ENCODE peak calls at places on chromosomes 1 and 21, in four cellular contexts. One of them, this sample, is unnamed.

GRCh38 chr1:88678405-88678804 is 5.7 kb upstream of the PKN2 start:
- DNase-seq in SK-N-SH: no peak
- DNase-seq in body of pancreas: no peak
- DNase-seq in ascending aorta: no peak
- DNase-seq in this sample: no peak

GRCh38 chr21:36464590-36464989 is 15.3 kb downstream of the CLDN14 start:
- DNase-seq in body of pancreas: no peak
- DNase-seq in SK-N-SH: no peak
- DNase-seq in ascending aorta: no peak
- DNase-seq in this sample: no peak

GRCh38 chr1:62398377-62398776 is 38.5 kb upstream of the USP1 start:
- DNase-seq in body of pancreas: no peak
- DNase-seq in ascending aorta: no peak
- DNase-seq in SK-N-SH: no peak
- DNase-seq in this sample: no peak

GRCh38 chr1:226373376-226373775 is 34.5 kb downstream of the PARP1 start:
- DNase-seq in body of pancreas: no peak
- DNase-seq in ascending aorta: no peak
- DNase-seq in SK-N-SH: no peak
- DNase-seq in this sample: no peak

GRCh38 chr1:228005511-228006033 is 1.2 kb upstream of the WNT3A start:
- DNase-seq in ascending aorta: no peak
- DNase-seq in body of pancreas: no peak
- DNase-seq in SK-N-SH: peak; percentile 25
- DNase-seq in this sample: no peak

GRCh38 chr1:205017766-205018165 is 25.2 kb upstream of the CNTN2 start:
- DNase-seq in ascending aorta: no peak
- DNase-seq in body of pancreas: no peak
- DNase-seq in SK-N-SH: no peak
- DNase-seq in this sample: no peak

GRCh38 chr1:98398649-98399048 is 262.9 kb upstream of the SNX7 start:
- DNase-seq in body of pancreas: no peak
- DNase-seq in ascending aorta: no peak
- DNase-seq in SK-N-SH: no peak
- DNase-seq in this sample: no peak

GRCh38 chr1:37671261-37671660 is 21.1 kb upstream of the CDCA8 start:
- DNase-seq in body of pancreas: no peak
- DNase-seq in SK-N-SH: no peak
- DNase-seq in ascending aorta: no peak
- DNase-seq in this sample: no peak

GRCh38 chr1:99358771-99359170 is 94.5 kb downstream of the PLPPR4 start:
- DNase-seq in ascending aorta: no peak
- DNase-seq in SK-N-SH: no peak
- DNase-seq in body of pancreas: no peak
- DNase-seq in this sample: no peak

GRCh38 chr1:41221995-41222991 is 19.8 kb downstream of the SCMH1 start:
- DNase-seq in ascending aorta: no peak
- DNase-seq in SK-N-SH: no peak
- DNase-seq in body of pancreas: no peak
- DNase-seq in this sample: no peak

GRCh38 chr1:236204656-236205055 is 62.3 kb downstream of the GPR137B start:
- DNase-seq in ascending aorta: no peak
- DNase-seq in body of pancreas: no peak
- DNase-seq in SK-N-SH: no peak
- DNase-seq in this sample: no peak

GRCh38 chr1:64077281-64077940 is 126.0 kb upstream of the UBE2U start:
- DNase-seq in SK-N-SH: no peak
- DNase-seq in body of pancreas: no peak
- DNase-seq in ascending aorta: no peak
- DNase-seq in this sample: no peak

GRCh38 chr1:97632075-97632474 is 288.8 kb downstream of the DPYD start:
- DNase-seq in SK-N-SH: peak; percentile 31
- DNase-seq in ascending aorta: no peak
- DNase-seq in body of pancreas: no peak
- DNase-seq in this sample: no peak

GRCh38 chr1:165890684-165891083 is 63.3 kb downstream of the UCK2 start:
- DNase-seq in body of pancreas: no peak
- DNase-seq in SK-N-SH: no peak
- DNase-seq in ascending aorta: no peak
- DNase-seq in this sample: no peak

GRCh38 chr1:221169447-221169889 is 290.2 kb downstream of the HLX start:
- DNase-seq in ascending aorta: no peak
- DNase-seq in body of pancreas: peak; percentile 16
- DNase-seq in SK-N-SH: no peak
- DNase-seq in this sample: peak; percentile 29

GRCh38 chr1:10530281-10530740 is 55.6 kb downstream of the PEX14 start:
- DNase-seq in ascending aorta: no peak
- DNase-seq in SK-N-SH: peak; percentile 73
- DNase-seq in body of pancreas: peak; percentile 67
- DNase-seq in this sample: no peak

GRCh38 chr1:181139631-181140051 is 51.1 kb downstream of the IER5 start:
- DNase-seq in SK-N-SH: no peak
- DNase-seq in body of pancreas: no peak
- DNase-seq in ascending aorta: no peak
- DNase-seq in this sample: no peak

GRCh38 chr1:91687452-91687851 is 186.8 kb downstream of the CDC7 start:
- DNase-seq in body of pancreas: no peak
- DNase-seq in ascending aorta: no peak
- DNase-seq in SK-N-SH: no peak
- DNase-seq in this sample: no peak

GRCh38 chr1:36464605-36465393 is 615 bp upstream of the MRPS15 start:
- DNase-seq in SK-N-SH: no peak
- DNase-seq in body of pancreas: no peak
- DNase-seq in ascending aorta: no peak
- DNase-seq in this sample: no peak

GRCh38 chr1:230836347-230836746 is 32.0 kb downstream of the C1orf198 start:
- DNase-seq in body of pancreas: no peak
- DNase-seq in SK-N-SH: no peak
- DNase-seq in ascending aorta: no peak
- DNase-seq in this sample: no peak

GRCh38 chr1:91018006-91018405 is 3.8 kb downstream of the ZNF644 start:
- DNase-seq in ascending aorta: no peak
- DNase-seq in body of pancreas: no peak
- DNase-seq in SK-N-SH: peak; percentile 10
- DNase-seq in this sample: no peak

GRCh38 chr1:154521695-154522094 is 19.5 kb upstream of the SHE start:
- DNase-seq in SK-N-SH: no peak
- DNase-seq in ascending aorta: no peak
- DNase-seq in body of pancreas: no peak
- DNase-seq in this sample: no peak

GRCh38 chr1:172399369-172400072 is 21.0 kb upstream of the C1orf105 start:
- DNase-seq in SK-N-SH: peak; percentile 29
- DNase-seq in body of pancreas: peak; percentile 55
- DNase-seq in ascending aorta: no peak
- DNase-seq in this sample: no peak

GRCh38 chr21:8990326-8991087 is 1530.9 kb upstream of the TPTE start:
- DNase-seq in ascending aorta: no peak
- DNase-seq in body of pancreas: no peak
- DNase-seq in SK-N-SH: no peak
- DNase-seq in this sample: peak; percentile 94

GRCh38 chr1:58396150-58396549 is 150.4 kb downstream of the OMA1 start:
- DNase-seq in body of pancreas: no peak
- DNase-seq in SK-N-SH: no peak
- DNase-seq in ascending aorta: no peak
- DNase-seq in this sample: no peak

GRCh38 chr1:58397187-58397820 is 149.2 kb downstream of the OMA1 start:
- DNase-seq in ascending aorta: no peak
- DNase-seq in SK-N-SH: no peak
- DNase-seq in body of pancreas: no peak
- DNase-seq in this sample: no peak

GRCh38 chr1:58392083-58392482 is 154.4 kb downstream of the OMA1 start:
- DNase-seq in body of pancreas: no peak
- DNase-seq in SK-N-SH: no peak
- DNase-seq in ascending aorta: no peak
- DNase-seq in this sample: no peak

GRCh38 chr1:58398714-58399113 is 147.8 kb downstream of the OMA1 start:
- DNase-seq in SK-N-SH: no peak
- DNase-seq in ascending aorta: no peak
- DNase-seq in body of pancreas: no peak
- DNase-seq in this sample: no peak

DNA sequence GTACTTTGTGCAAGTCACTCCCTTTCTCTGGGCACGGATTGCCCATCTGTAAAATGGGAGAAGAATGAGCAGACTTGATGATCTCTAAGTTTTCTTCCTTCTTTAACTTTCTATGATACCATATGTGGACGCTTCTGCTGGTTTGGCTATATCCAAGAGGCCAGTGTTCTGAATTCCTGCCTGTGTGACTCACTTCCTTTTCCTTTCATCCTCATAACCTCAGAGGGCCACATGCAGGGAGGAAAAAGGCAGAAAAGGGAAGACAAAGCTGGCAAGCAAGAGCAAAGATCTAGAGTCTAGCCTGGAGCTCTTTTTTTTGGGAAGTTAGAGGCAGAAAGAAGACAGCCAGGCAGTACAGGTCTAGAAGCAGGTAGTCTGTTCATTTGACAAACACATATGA is 151.2 kb downstream of the OMA1 start:
- DNase-seq in SK-N-SH: no peak
- DNase-seq in ascending aorta: no peak
- DNase-seq in body of pancreas: no peak
- DNase-seq in this sample: no peak
- H3K27ac ChIP-seq in SK-N-SH: peak overlapping the region; percentile 72
- H3K27ac ChIP-seq in ascending aorta: no peak overlapping the region
- H3K27ac ChIP-seq in body of pancreas: no peak overlapping the region
- H3K27ac ChIP-seq in this sample: no peak overlapping the region

GRCh38 chr1:145892486-145893087 is 6.9 kb upstream of the ANKRD35 start:
- DNase-seq in body of pancreas: peak; percentile 75
- DNase-seq in ascending aorta: no peak
- DNase-seq in SK-N-SH: no peak
- DNase-seq in this sample: no peak

GRCh38 chr1:145889722-145890121 is 4.1 kb upstream of the ANKRD35 start:
- DNase-seq in ascending aorta: no peak
- DNase-seq in body of pancreas: no peak
- DNase-seq in SK-N-SH: no peak
- DNase-seq in this sample: no peak

GRCh38 chr1:145893306-145894055 is 7.8 kb upstream of the ANKRD35 start:
- DNase-seq in ascending aorta: no peak
- DNase-seq in SK-N-SH: no peak
- DNase-seq in body of pancreas: no peak
- DNase-seq in this sample: no peak

GRCh38 chr1:145891143-145891542 is 5.5 kb upstream of the ANKRD35 start:
- DNase-seq in SK-N-SH: no peak
- DNase-seq in body of pancreas: peak; percentile 53
- DNase-seq in ascending aorta: no peak
- DNase-seq in this sample: no peak

DNA sequence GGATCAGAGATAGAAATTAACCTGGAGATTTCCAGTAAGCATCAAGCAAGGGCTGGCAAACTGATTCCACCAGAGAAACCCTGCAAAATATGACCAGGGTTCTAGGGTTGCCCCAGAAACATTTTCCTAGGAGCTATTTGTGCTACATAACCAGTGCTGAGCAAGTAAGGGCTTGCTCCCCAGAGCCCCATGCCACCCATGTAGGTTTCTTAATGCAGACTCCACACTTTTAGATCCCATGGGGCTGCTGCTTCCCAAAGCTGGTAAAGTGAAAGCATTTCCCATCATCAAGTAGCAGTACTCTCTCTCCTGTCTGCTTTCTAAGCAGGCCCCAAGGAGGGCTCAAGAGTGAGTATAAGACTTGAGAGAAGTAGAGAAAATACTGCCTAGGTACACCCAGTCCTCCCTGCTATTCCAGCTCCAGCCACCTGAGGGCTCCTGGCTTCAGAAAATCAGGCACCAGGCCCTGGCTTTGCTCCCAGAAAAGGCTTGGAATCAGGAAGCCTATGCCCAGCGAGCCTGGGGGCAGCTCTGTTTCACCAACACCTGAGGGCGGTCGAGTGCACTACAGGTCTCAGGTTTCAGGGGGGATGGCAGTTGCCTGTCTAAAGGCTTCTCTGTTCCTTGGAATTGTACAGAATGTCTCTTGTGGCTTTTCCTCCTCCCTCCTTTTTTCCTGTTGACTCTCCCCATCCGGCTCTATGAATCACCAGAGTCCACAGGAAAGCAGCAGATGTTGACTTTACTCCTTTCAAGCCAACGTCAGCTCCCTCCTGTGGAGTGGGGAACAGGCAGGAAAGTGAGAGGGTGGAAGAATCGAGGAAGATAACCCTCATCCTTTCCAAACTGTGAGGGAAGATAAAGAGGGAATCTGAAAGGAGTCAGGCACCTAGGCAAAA is 6.2 kb upstream of the ANKRD35 start:
- DNase-seq in ascending aorta: peak; percentile 89
- DNase-seq in SK-N-SH: peak; percentile 87
- DNase-seq in body of pancreas: peak; percentile 99
- DNase-seq in this sample: peak; percentile 97
- H3K4me3 ChIP-seq in ascending aorta: peak overlapping the region; percentile 10
- H3K4me3 ChIP-seq in SK-N-SH: peak overlapping the region; percentile 42
- H3K4me3 ChIP-seq in body of pancreas: no peak overlapping the region
- H3K4me3 ChIP-seq in this sample: no peak overlapping the region

GRCh38 chr1:66291047-66291864 is 242.7 kb upstream of the SGIP1 start:
- DNase-seq in ascending aorta: no peak
- DNase-seq in body of pancreas: no peak
- DNase-seq in SK-N-SH: no peak
- DNase-seq in this sample: no peak

GRCh38 chr1:66284746-66285145 is 249.2 kb upstream of the SGIP1 start:
- DNase-seq in SK-N-SH: no peak
- DNase-seq in ascending aorta: no peak
- DNase-seq in body of pancreas: no peak
- DNase-seq in this sample: no peak

GRCh38 chr1:66286307-66286706 is 247.6 kb upstream of the SGIP1 start:
- DNase-seq in body of pancreas: no peak
- DNase-seq in ascending aorta: no peak
- DNase-seq in SK-N-SH: no peak
- DNase-seq in this sample: no peak

GRCh38 chr1:66285618-66286270 is 248.2 kb upstream of the SGIP1 start:
- DNase-seq in body of pancreas: no peak
- DNase-seq in SK-N-SH: no peak
- DNase-seq in ascending aorta: no peak
- DNase-seq in this sample: no peak

DNA sequence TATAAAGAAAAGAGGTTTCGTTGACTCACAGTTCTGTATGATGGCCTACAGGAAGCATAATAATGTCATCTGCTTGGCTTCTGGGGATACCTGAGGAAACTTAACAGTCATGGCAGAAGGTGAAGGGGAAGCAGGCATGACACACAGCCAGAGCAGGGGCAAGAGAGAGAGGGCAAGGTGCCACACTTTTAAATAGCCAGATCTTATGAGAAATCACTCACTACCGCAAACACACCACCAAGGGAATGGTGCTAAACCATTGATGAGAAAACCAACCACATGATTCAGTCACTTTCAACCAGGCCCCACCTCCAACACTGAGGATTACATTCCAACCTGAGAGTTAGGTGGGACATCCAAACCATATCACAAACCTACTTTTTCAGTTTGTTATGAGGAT is 245.9 kb upstream of the SGIP1 start:
- DNase-seq in SK-N-SH: no peak
- DNase-seq in ascending aorta: no peak
- DNase-seq in body of pancreas: no peak
- DNase-seq in this sample: no peak
- H3K27ac ChIP-seq in SK-N-SH: no peak overlapping the region
- H3K27ac ChIP-seq in ascending aorta: no peak overlapping the region
- H3K27ac ChIP-seq in body of pancreas: no peak overlapping the region
- H3K27ac ChIP-seq in this sample: no peak overlapping the region

GRCh38 chr1:18337757-18338156 is 143.0 kb upstream of the KLHDC7A start:
- DNase-seq in body of pancreas: no peak
- DNase-seq in ascending aorta: no peak
- DNase-seq in SK-N-SH: no peak
- DNase-seq in this sample: no peak
- H3K4me3 ChIP-seq in body of pancreas: no peak overlapping the region
- H3K4me3 ChIP-seq in ascending aorta: no peak overlapping the region
- H3K4me3 ChIP-seq in SK-N-SH: no peak overlapping the region
- H3K4me3 ChIP-seq in this sample: no peak overlapping the region